ENCODE peak calls at places on chromosomes 13 and 19, in four cellular contexts. B is AG04450, A is non-pigmented ciliary epithelial cell, O is tibial nerve. J is an unnamed sample.

GRCh38 chr19:370641-371330 is 26.2 kb upstream of the MIER2 start:
- DNase-seq in B (no peak), O (no peak), A (no peak), J (no peak)

GRCh38 chr19:8494158-8494557 is 8.3 kb downstream of the PRAM1 start:
- DNase-seq in B (no peak), A (no peak), O (no peak), J (no peak)

GRCh38 chr13:25375727-25376358 is 4.1 kb downstream of the ATP8A2 start:
- DNase-seq in B (peak), A (peak), O (peak), J (peak)

GRCh38 chr19:46718157-46718933 is 1.4 kb upstream of the PRKD2 start:
- DNase-seq in O (no peak), A (no peak), B (no peak), J (no peak)

GRCh38 chr13:103406967-103407366 is 340.8 kb upstream of the SLC10A2 start:
- DNase-seq in B (no peak), O (no peak), A (no peak), J (no peak)

GRCh38 chr13:65787087-65787486 is 1443.0 kb downstream of the PCDH9 start:
- DNase-seq in O (no peak), B (no peak), A (no peak), J (no peak)

GRCh38 chr19:1171755-1172352 is 2.2 kb downstream of the SBNO2 start:
- DNase-seq in B (no peak), O (no peak), A (no peak), J (no peak)

GRCh38 chr19:591099-591958 is 1.6 kb downstream of the HCN2 start:
- DNase-seq in A (no peak), B (no peak), O (no peak), J (no peak)

GRCh38 chr13:75079226-75079625 is 402.7 kb downstream of the TBC1D4 start:
- DNase-seq in B (peak), A (peak), O (no peak), J (peak)

GRCh38 chr19:55670280-55671053 is 4.6 kb upstream of the EPN1 start:
- DNase-seq in A (no peak), O (no peak), B (no peak), J (no peak)

GRCh38 chr13:36475468-36475867 is 43.2 kb downstream of the CCNA1 start:
- DNase-seq in O (no peak), B (no peak), A (no peak), J (peak)

GRCh38 chr13:86002921-86003488 is 203.8 kb upstream of the SLITRK6 start:
- DNase-seq in O (no peak), A (peak), B (no peak), J (no peak)

GRCh38 chr13:113950451-113951245 is 23.2 kb downstream of the C13orf46 start:
- DNase-seq in B (no peak), A (no peak), O (no peak), J (no peak)

GRCh38 chr19:34135033-34135370 is 37.3 kb upstream of the LSM14A start:
- DNase-seq in B (no peak), O (no peak), A (no peak), J (no peak)

GRCh38 chr19:42098781-42099180 is 22.8 kb downstream of the ZNF574 start:
- DNase-seq in A (no peak), O (no peak), B (no peak), J (no peak)

GRCh38 chr19:46019270-46019669 is 3.6 kb downstream of the PGLYRP1 start:
- DNase-seq in O (no peak), A (no peak), B (no peak), J (no peak)

GRCh38 chr13:96533408-96533807 is 443.5 kb downstream of the HS6ST3 start:
- DNase-seq in A (no peak), O (no peak), B (no peak), J (no peak)

GRCh38 chr13:92573467-92574057 is 653.0 kb upstream of the GPC6 start:
- DNase-seq in B (no peak), A (no peak), O (no peak), J (peak)

GRCh38 chr19:43778651-43779050 is 2.1 kb downstream of the KCNN4 start:
- DNase-seq in O (no peak), A (no peak), B (no peak), J (no peak)

GRCh38 chr13:30861836-30862467 is 44.1 kb upstream of the MEDAG start:
- DNase-seq in A (no peak), O (no peak), B (no peak), J (no peak)

GRCh38 chr19:47375694-47376588 is 26.8 kb downstream of the DHX34 start:
- DNase-seq in O (no peak), B (no peak), A (no peak), J (no peak)

GRCh38 chr19:15292847-15293582 is 39.3 kb downstream of the BRD4 start:
- DNase-seq in B (no peak), O (no peak), A (no peak), J (no peak)

GRCh38 chr19:40756502-40757110 is 5.6 kb downstream of the SNRPA start:
- DNase-seq in O (no peak), A (no peak), B (no peak), J (no peak)

GRCh38 chr19:16319466-16319865 is 5.2 kb upstream of the KLF2 start:
- DNase-seq in O (no peak), A (no peak), B (no peak), J (peak)

GRCh38 chr19:29016926-29017760 is 195.8 kb downstream of the UQCRFS1 start:
- DNase-seq in A (no peak), B (no peak), O (no peak), J (no peak)

GRCh38 chr13:19845758-19846157 is 17.7 kb downstream of the ZMYM5 start:
- DNase-seq in O (no peak), B (peak), A (peak), J (peak)